ENCODE peak calls at places on chromosomes 6 and 20, in nine cellular contexts. D, A, K, R, E, H, I, X and G are unnamed samples.

GRCh38 chr6:127435717-127436220 is 23.4 kb downstream of the KIAA0408 start:
- DNase-seq in X (no peak), H (no peak), R (no peak), D (no peak), A (no peak), E (no peak), K (no peak), I (no peak), G (no peak)

GRCh38 chr20:48618052-48618451 is 209.7 kb downstream of the PREX1 start:
- DNase-seq in X (no peak), I (no peak), K (no peak), H (no peak), A (no peak), E (no peak), D (no peak), R (no peak), G (no peak)

GRCh38 chr20:63540417-63541186 is 3.4 kb upstream of the PTK6 start:
- DNase-seq in I (no peak), X (no peak), A (no peak), D (no peak), R (no peak), H (no peak), E (peak), K (no peak), G (no peak)

GRCh38 chr6:71375676-71376075 is 87.1 kb downstream of the OGFRL1 start:
- DNase-seq in A (no peak), E (no peak), I (no peak), K (no peak), D (no peak), R (no peak), X (no peak), H (peak), G (no peak)

GRCh38 chr6:166009385-166010031 is 158.1 kb downstream of the TBXT start:
- DNase-seq in D (no peak), I (no peak), A (no peak), X (no peak), R (no peak), K (no peak), E (no peak), H (no peak), G (no peak)

GRCh38 chr6:107637914-107638313 is 148.0 kb downstream of the SOBP start:
- DNase-seq in D (no peak), E (no peak), K (no peak), A (no peak), R (no peak), H (no peak), X (no peak), I (no peak), G (no peak)

GRCh38 chr6:113774122-113774835 is 82.9 kb upstream of the MARCKS start:
- DNase-seq in X (no peak), E (peak), H (no peak), R (no peak), D (no peak), K (no peak), I (no peak), A (no peak), G (no peak)

GRCh38 chr20:56624786-56625681 is 4.1 kb upstream of the TFAP2C start:
- DNase-seq in H (no peak), D (no peak), X (no peak), I (no peak), R (no peak), K (no peak), E (no peak), A (no peak), G (no peak)

GRCh38 chr6:14873781-14874446 is 372.0 kb upstream of the JARID2 start:
- DNase-seq in A (no peak), R (no peak), H (no peak), X (no peak), D (no peak), K (no peak), E (no peak), I (no peak), G (no peak)

GRCh38 chr6:19705606-19706005 is 131.6 kb upstream of the ID4 start:
- DNase-seq in I (no peak), K (no peak), X (no peak), H (no peak), E (no peak), R (no peak), A (no peak), D (no peak), G (no peak)

GRCh38 chr6:43977404-43978111 is 149.7 kb downstream of the MRPL14 start:
- DNase-seq in A (no peak), H (no peak), I (no peak), R (no peak), X (no peak), K (no peak), E (peak), D (peak), G (no peak)

GRCh38 chr6:73870907-73871306 is 174.9 kb downstream of the CD109 start:
- DNase-seq in I (no peak), A (no peak), H (no peak), R (no peak), D (no peak), K (no peak), E (no peak), X (no peak), G (no peak)